ENCODE peak calls at places on chromosome 20, in six cellular contexts. G is breast epithelium, T is heart right ventricle, S is fibroblast of pulmonary artery, H is GM06990, U is pancreas. F is an unnamed sample.

GRCh38 chr20:8940311-8940710 is 128.6 kb upstream of the PLCB4 start:
- DNase-seq in T (no peak), U (no peak), S (peak), H (no peak), G (no peak), F (no peak)

GRCh38 chr20:24991897-24992419 is 593 bp downstream of the APMAP start:
- DNase-seq in G (no peak), U (no peak), S (peak), T (no peak), H (no peak), F (no peak)

GRCh38 chr20:46060301-46060881 is 29.4 kb downstream of the NCOA5 start:
- DNase-seq in H (peak), T (no peak), U (no peak), S (peak), G (no peak), F (no peak)

GRCh38 chr20:19915111-19915798 is 101.9 kb upstream of the NAA20 start:
- DNase-seq in G (no peak), U (no peak), S (peak), H (peak), T (no peak), F (no peak)

GRCh38 chr20:37355252-37356180 is 9.6 kb downstream of the SRC start:
- DNase-seq in H (no peak), U (no peak), S (no peak), T (no peak), G (no peak), F (no peak)

GRCh38 chr20:25285091-25285647 is 37.3 kb downstream of the PYGB start:
- DNase-seq in S (no peak), G (peak), H (no peak), T (peak), U (peak), F (peak)

GRCh38 chr20:50670126-50670862 is 21.0 kb downstream of the RIPOR3 start:
- DNase-seq in H (no peak), S (no peak), U (no peak), T (no peak), G (no peak), F (no peak)

GRCh38 chr20:53763707-53764415 is 170.2 kb upstream of the ZNF217 start:
- DNase-seq in S (peak), H (no peak), G (no peak), U (no peak), T (no peak), F (no peak)

GRCh38 chr20:31936430-31936829 is 15.4 kb downstream of the PDRG1 start:
- DNase-seq in G (no peak), H (no peak), S (no peak), T (no peak), U (no peak), F (no peak)

GRCh38 chr20:7155282-7155681 is 387.8 kb downstream of the BMP2 start:
- DNase-seq in S (no peak), G (no peak), U (no peak), T (no peak), H (no peak), F (no peak)

GRCh38 chr20:18005170-18005989 is 36.6 kb downstream of the MGME1 start:
- DNase-seq in H (peak), T (no peak), G (no peak), U (no peak), S (no peak), F (no peak)

GRCh38 chr20:38291582-38291918 is 12.4 kb upstream of the BPI start:
- DNase-seq in U (no peak), T (no peak), G (no peak), H (no peak), S (no peak), F (no peak)

GRCh38 chr20:1266167-1266973 is at the start of gene SNPH:
- DNase-seq in G (peak), T (peak), U (peak), H (peak), S (peak), F (peak)

DNA sequence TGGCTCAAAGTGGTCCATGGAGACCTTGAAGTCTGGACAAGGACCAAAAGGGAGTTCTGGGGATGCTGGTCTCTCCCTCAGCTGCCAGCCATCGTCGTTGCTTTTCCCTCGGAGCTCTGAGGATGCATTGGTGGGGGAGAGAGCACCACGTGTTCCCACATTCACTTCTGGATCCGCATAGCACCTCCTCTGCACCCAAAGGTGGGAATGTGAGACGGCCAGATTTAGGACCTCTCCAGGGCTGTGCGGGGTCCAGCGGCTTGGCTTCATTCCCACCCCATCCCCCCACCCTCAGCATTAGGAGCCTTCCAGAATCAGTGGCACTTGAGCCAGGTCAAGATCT is 1.1 kb downstream of the EPB41L1 start:
- DNase-seq in G (no peak), U (no peak), T (no peak), S (no peak), H (no peak), F (no peak)
- H3K4me3 ChIP-seq in G (no peak), U (no peak), T (no peak), S (no peak), H (no peak), F (peak)

GRCh38 chr20:44542902-44543301 is 21.0 kb upstream of the SERINC3 start:
- DNase-seq in G (no peak), S (no peak), H (no peak), T (no peak), U (no peak), F (no peak)

GRCh38 chr20:44544178-44544719 is 22.4 kb upstream of the SERINC3 start:
- DNase-seq in H (no peak), T (no peak), S (no peak), G (no peak), U (no peak), F (no peak)

GRCh38 chr20:44540834-44541233 is 19.0 kb upstream of the SERINC3 start:
- DNase-seq in S (peak), T (no peak), U (no peak), H (no peak), G (no peak), F (no peak)

GRCh38 chr20:44543345-44543744 is 21.5 kb upstream of the SERINC3 start:
- DNase-seq in S (no peak), G (no peak), H (no peak), T (no peak), U (no peak), F (no peak)

GRCh38 chr20:44541957-44542356 is 20.1 kb upstream of the SERINC3 start:
- DNase-seq in H (no peak), S (peak), T (no peak), U (no peak), G (no peak), F (no peak)
- H3K4me3 ChIP-seq in H (no peak), S (no peak), T (no peak), U (no peak), G (no peak), F (no peak)

DNA sequence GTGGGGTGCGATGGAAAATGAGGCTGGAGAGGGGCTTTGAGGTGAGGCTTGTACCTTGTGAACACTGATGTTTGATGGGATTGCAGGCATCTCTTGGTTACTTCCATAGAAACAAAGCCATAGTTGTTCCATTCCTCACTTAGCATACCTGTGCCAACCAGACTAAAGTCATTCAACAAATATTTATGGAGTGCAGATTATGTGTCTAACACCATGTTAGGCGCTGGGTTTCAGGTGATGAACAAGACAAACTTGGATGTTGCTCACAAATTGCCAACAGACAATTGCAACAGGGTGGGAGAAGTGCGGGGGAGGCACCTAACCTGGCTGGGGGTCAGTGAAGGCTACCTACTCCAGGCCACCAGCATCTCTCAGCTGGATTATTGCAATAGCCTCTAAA is 1.5 kb downstream of the TTPAL start:
- DNase-seq in G (no peak), H (no peak), S (no peak), U (no peak), T (no peak), F (no peak)
- H3K4me3 ChIP-seq in G (peak), H (peak), S (peak), U (no peak), T (no peak), F (no peak)

GRCh38 chr20:41004561-41005360 is 23.9 kb upstream of the TOP1 start:
- DNase-seq in T (no peak), H (no peak), S (no peak), U (no peak), G (no peak), F (no peak)

GRCh38 chr20:41001497-41001896 is 27.1 kb upstream of the TOP1 start:
- DNase-seq in G (no peak), S (peak), T (no peak), U (no peak), H (no peak), F (no peak)

GRCh38 chr20:41002842-41003142 is 25.8 kb upstream of the TOP1 start:
- DNase-seq in T (no peak), H (no peak), G (no peak), S (no peak), U (no peak), F (no peak)

GRCh38 chr20:41005361-41005729 is 23.3 kb upstream of the TOP1 start:
- DNase-seq in T (peak), U (peak), S (peak), G (peak), H (no peak), F (peak)

GRCh38 chr20:41003143-41003932 is 25.3 kb upstream of the TOP1 start:
- DNase-seq in T (peak), H (no peak), U (peak), G (peak), S (peak), F (peak)
- H3K4me3 ChIP-seq in T (no peak), H (no peak), U (no peak), G (no peak), S (peak), F (no peak)

GRCh38 chr20:49508435-49509199 is 26.1 kb upstream of the KCNB1 start:
- DNase-seq in T (no peak), G (no peak), S (peak), U (no peak), H (no peak), F (no peak)

GRCh38 chr20:49513009-49513408 is 30.5 kb upstream of the KCNB1 start:
- DNase-seq in S (no peak), U (no peak), G (no peak), T (no peak), H (no peak), F (no peak)

GRCh38 chr20:49507741-49508434 is 25.4 kb upstream of the KCNB1 start:
- DNase-seq in U (no peak), H (no peak), S (no peak), T (no peak), G (no peak), F (no peak)

GRCh38 chr20:49511788-49512525 is 29.5 kb upstream of the KCNB1 start:
- DNase-seq in T (no peak), H (no peak), U (no peak), S (no peak), G (no peak), F (no peak)

GRCh38 chr20:49510562-49511117 is 28.2 kb upstream of the KCNB1 start:
- DNase-seq in U (peak), G (peak), H (no peak), S (peak), T (peak), F (peak)
- H3K4me3 ChIP-seq in U (no peak), G (no peak), H (no peak), S (no peak), T (no peak), F (no peak)

DNA sequence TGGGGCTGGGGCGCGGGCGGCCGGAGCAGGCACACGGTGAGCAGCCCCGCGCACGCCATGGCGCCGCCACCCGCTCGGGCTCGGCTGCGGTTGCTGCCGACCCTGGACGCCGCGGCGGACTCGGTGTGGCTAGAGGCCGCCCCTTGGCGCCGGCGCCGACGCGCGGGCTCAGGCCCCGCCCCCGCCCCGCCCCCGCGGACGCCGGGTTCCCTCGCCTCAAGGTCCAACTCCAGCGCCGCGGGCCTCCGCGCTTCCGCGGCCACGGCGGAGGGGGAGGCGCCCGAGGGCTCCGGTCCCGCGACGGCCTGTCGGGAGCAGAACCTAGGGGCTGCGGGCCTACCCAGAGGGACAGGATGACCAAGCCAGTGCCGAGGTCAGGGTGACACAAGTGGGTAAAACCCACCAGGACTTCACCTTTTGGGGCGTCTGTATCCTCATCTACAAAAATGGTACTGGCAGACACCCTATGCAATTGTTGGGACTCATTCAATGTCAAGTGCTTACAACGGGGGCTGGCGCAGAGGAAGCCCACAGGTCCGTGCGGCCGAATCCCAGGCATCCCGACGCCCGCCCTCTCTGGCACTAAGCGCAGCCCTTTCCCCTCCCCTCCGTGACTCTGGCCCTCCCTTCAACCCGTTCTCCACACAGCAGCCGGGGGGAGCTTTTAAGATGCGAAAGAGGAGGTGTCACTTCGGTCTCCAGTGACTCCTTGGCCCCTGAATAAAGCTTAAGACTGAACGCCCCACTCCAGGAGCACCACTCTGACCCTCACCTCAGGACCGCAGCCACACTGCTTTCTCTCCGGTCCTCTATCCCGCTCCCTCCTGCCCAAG is at the start of gene NECAB3:
- DNase-seq in G (no peak), H (peak), T (peak), S (peak), U (peak), F (peak)
- H3K4me3 ChIP-seq in G (peak), H (peak), T (peak), S (peak), U (peak), F (peak)

F was measured in tibial artery.